ENCODE peak calls at places on chromosome 1, in ten cellular contexts. One of them, this sample, is unnamed.

GRCh38 chr1:55064071-55064581 is 24.8 kb downstream of the PCSK9 start:
- DNase-seq in A549: no peak
- DNase-seq in ascending aorta: no peak
- DNase-seq in right cardiac atrium: peak
- DNase-seq in AG04450: no peak
- DNase-seq in CD8-positive, alpha-beta memory T cell: no peak
- DNase-seq in effector memory CD4-positive, alpha-beta T cell: no peak
- DNase-seq in stomach: no peak
- DNase-seq in fibroblast of mammary gland: no peak
- DNase-seq in AG10803: peak
- DNase-seq in this sample: no peak

GRCh38 chr1:24704411-24705259 is 40.6 kb upstream of the CLIC4 start:
- DNase-seq in ascending aorta: no peak
- DNase-seq in A549: peak
- DNase-seq in fibroblast of mammary gland: peak
- DNase-seq in AG04450: no peak
- DNase-seq in effector memory CD4-positive, alpha-beta T cell: no peak
- DNase-seq in CD8-positive, alpha-beta memory T cell: no peak
- DNase-seq in AG10803: peak
- DNase-seq in right cardiac atrium: peak
- DNase-seq in stomach: no peak
- DNase-seq in this sample: no peak

GRCh38 chr1:173113015-173113741 is 62.4 kb upstream of the TNFSF18 start:
- DNase-seq in effector memory CD4-positive, alpha-beta T cell: no peak
- DNase-seq in AG04450: no peak
- DNase-seq in right cardiac atrium: no peak
- DNase-seq in CD8-positive, alpha-beta memory T cell: no peak
- DNase-seq in A549: no peak
- DNase-seq in stomach: no peak
- DNase-seq in fibroblast of mammary gland: peak
- DNase-seq in AG10803: no peak
- DNase-seq in ascending aorta: no peak
- DNase-seq in this sample: no peak

GRCh38 chr1:100353988-100354387 is 1.7 kb downstream of the CDC14A start:
- DNase-seq in effector memory CD4-positive, alpha-beta T cell: no peak
- DNase-seq in fibroblast of mammary gland: peak
- DNase-seq in CD8-positive, alpha-beta memory T cell: no peak
- DNase-seq in AG04450: no peak
- DNase-seq in ascending aorta: no peak
- DNase-seq in AG10803: peak
- DNase-seq in right cardiac atrium: no peak
- DNase-seq in stomach: no peak
- DNase-seq in A549: peak
- DNase-seq in this sample: no peak

GRCh38 chr1:62286778-62287224 is 32.4 kb downstream of the KANK4 start:
- DNase-seq in right cardiac atrium: no peak
- DNase-seq in ascending aorta: no peak
- DNase-seq in CD8-positive, alpha-beta memory T cell: no peak
- DNase-seq in AG04450: no peak
- DNase-seq in stomach: no peak
- DNase-seq in A549: no peak
- DNase-seq in AG10803: no peak
- DNase-seq in fibroblast of mammary gland: no peak
- DNase-seq in effector memory CD4-positive, alpha-beta T cell: no peak
- DNase-seq in this sample: no peak

GRCh38 chr1:189597083-189597482 is 880.6 kb downstream of the BRINP3 start:
- DNase-seq in AG04450: no peak
- DNase-seq in A549: no peak
- DNase-seq in effector memory CD4-positive, alpha-beta T cell: no peak
- DNase-seq in right cardiac atrium: no peak
- DNase-seq in fibroblast of mammary gland: no peak
- DNase-seq in stomach: peak
- DNase-seq in AG10803: no peak
- DNase-seq in ascending aorta: no peak
- DNase-seq in CD8-positive, alpha-beta memory T cell: no peak
- DNase-seq in this sample: no peak

GRCh38 chr1:10754571-10755329 is 41.7 kb downstream of the CASZ1 start:
- DNase-seq in A549: no peak
- DNase-seq in stomach: no peak
- DNase-seq in CD8-positive, alpha-beta memory T cell: no peak
- DNase-seq in right cardiac atrium: peak
- DNase-seq in fibroblast of mammary gland: no peak
- DNase-seq in effector memory CD4-positive, alpha-beta T cell: no peak
- DNase-seq in ascending aorta: no peak
- DNase-seq in AG04450: no peak
- DNase-seq in AG10803: peak
- DNase-seq in this sample: no peak

GRCh38 chr1:155026588-155026987 is 7.0 kb downstream of the DCST2 start:
- DNase-seq in right cardiac atrium: peak
- DNase-seq in fibroblast of mammary gland: peak
- DNase-seq in CD8-positive, alpha-beta memory T cell: no peak
- DNase-seq in ascending aorta: no peak
- DNase-seq in A549: no peak
- DNase-seq in effector memory CD4-positive, alpha-beta T cell: no peak
- DNase-seq in stomach: no peak
- DNase-seq in AG04450: no peak
- DNase-seq in AG10803: no peak
- DNase-seq in this sample: no peak

DNA sequence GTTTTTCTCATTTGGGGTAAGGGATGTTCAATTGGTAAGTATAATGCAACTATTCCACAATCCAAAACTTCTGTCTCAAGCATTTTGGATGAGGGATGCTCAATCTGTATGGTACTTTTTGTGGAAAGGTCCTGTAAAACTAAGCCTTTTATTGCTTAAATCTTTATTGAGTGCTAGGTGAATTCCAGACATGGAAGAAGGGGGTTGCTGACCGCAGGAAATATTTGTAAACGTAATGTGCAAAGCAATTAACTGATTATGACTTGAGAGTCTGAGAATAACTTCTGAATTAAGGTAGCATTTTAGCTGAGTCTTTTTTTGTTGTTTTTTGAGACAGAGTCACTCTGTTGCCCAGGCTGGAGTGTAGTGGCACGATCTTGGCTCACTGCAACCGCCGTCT is 3.1 kb downstream of the AKIRIN1 start:
- DNase-seq in AG04450: no peak
- DNase-seq in stomach: no peak
- DNase-seq in right cardiac atrium: no peak
- DNase-seq in ascending aorta: no peak
- DNase-seq in CD8-positive, alpha-beta memory T cell: no peak
- DNase-seq in AG10803: no peak
- DNase-seq in fibroblast of mammary gland: no peak
- DNase-seq in A549: no peak
- DNase-seq in effector memory CD4-positive, alpha-beta T cell: no peak
- DNase-seq in this sample: peak
- H3K4me3 ChIP-seq in AG04450: no peak
- H3K4me3 ChIP-seq in stomach: no peak
- H3K4me3 ChIP-seq in right cardiac atrium: no peak
- H3K4me3 ChIP-seq in ascending aorta: no peak
- H3K4me3 ChIP-seq in CD8-positive, alpha-beta memory T cell: no peak
- H3K4me3 ChIP-seq in AG10803: no peak
- H3K4me3 ChIP-seq in fibroblast of mammary gland: no peak
- H3K4me3 ChIP-seq in A549: no peak
- H3K4me3 ChIP-seq in effector memory CD4-positive, alpha-beta T cell: no peak
- H3K4me3 ChIP-seq in this sample: no peak

GRCh38 chr1:38044224-38045215 is 2.1 kb downstream of the POU3F1 start:
- DNase-seq in AG04450: no peak
- DNase-seq in CD8-positive, alpha-beta memory T cell: no peak
- DNase-seq in effector memory CD4-positive, alpha-beta T cell: no peak
- DNase-seq in right cardiac atrium: no peak
- DNase-seq in AG10803: no peak
- DNase-seq in A549: no peak
- DNase-seq in stomach: no peak
- DNase-seq in fibroblast of mammary gland: no peak
- DNase-seq in ascending aorta: no peak
- DNase-seq in this sample: no peak

GRCh38 chr1:38038836-38039235 is 7.8 kb downstream of the POU3F1 start:
- DNase-seq in fibroblast of mammary gland: peak
- DNase-seq in right cardiac atrium: no peak
- DNase-seq in effector memory CD4-positive, alpha-beta T cell: no peak
- DNase-seq in A549: no peak
- DNase-seq in stomach: no peak
- DNase-seq in ascending aorta: no peak
- DNase-seq in AG04450: no peak
- DNase-seq in CD8-positive, alpha-beta memory T cell: no peak
- DNase-seq in AG10803: peak
- DNase-seq in this sample: no peak

GRCh38 chr1:38039386-38039933 is 7.1 kb downstream of the POU3F1 start:
- DNase-seq in effector memory CD4-positive, alpha-beta T cell: no peak
- DNase-seq in CD8-positive, alpha-beta memory T cell: no peak
- DNase-seq in fibroblast of mammary gland: no peak
- DNase-seq in right cardiac atrium: no peak
- DNase-seq in ascending aorta: no peak
- DNase-seq in AG04450: no peak
- DNase-seq in stomach: no peak
- DNase-seq in A549: no peak
- DNase-seq in AG10803: no peak
- DNase-seq in this sample: no peak

GRCh38 chr1:38043036-38043747 is 3.4 kb downstream of the POU3F1 start:
- DNase-seq in stomach: no peak
- DNase-seq in AG10803: no peak
- DNase-seq in right cardiac atrium: no peak
- DNase-seq in AG04450: no peak
- DNase-seq in A549: no peak
- DNase-seq in fibroblast of mammary gland: no peak
- DNase-seq in effector memory CD4-positive, alpha-beta T cell: no peak
- DNase-seq in CD8-positive, alpha-beta memory T cell: no peak
- DNase-seq in ascending aorta: no peak
- DNase-seq in this sample: no peak

DNA sequence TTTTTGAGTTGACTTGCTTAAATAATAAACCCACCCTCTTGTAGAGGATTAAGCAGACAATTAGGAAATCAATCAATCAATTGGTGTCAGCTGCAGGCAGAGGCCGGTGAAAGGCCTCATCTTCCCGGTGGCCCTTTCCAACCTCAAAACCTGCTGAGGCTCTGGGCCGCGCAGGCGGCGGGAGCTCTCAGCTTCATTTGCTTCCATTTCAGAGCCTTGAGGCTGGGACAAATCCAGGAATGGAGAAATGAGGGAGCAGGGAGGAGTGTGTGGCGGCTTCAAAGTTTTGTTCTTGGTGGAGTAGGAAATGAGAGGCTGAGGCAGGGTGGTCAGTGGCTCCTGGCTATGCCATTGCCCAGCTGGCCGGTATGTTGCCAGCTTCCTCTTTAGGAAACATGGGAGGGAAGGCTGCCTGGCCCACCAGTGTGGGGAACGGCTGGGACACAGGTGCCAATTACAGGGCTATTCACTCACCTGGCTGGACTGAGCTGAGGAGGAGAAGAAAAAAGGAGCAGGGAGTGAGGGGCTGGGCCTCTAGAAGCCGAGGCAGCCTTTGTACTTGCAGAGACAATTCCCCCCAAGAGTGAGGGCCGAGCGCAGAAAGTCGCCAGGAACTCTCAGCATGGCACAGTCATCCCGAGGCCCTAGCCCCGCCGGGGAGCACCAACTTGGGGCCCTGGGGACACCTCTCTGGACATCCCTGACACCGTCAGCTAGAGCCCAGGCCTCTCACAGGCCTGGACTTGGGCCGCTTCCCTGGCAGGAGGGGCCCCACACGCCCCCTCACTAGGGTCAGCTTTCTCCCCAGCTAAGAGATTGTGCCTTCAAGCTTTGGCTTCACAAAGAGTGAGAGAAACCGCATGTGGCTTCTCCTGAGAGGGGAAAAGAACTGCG is 4.4 kb downstream of the POU3F1 start:
- DNase-seq in AG10803: no peak
- DNase-seq in CD8-positive, alpha-beta memory T cell: no peak
- DNase-seq in stomach: no peak
- DNase-seq in effector memory CD4-positive, alpha-beta T cell: no peak
- DNase-seq in A549: no peak
- DNase-seq in right cardiac atrium: no peak
- DNase-seq in fibroblast of mammary gland: no peak
- DNase-seq in AG04450: no peak
- DNase-seq in ascending aorta: no peak
- DNase-seq in this sample: no peak
- H3K4me3 ChIP-seq in AG10803: no peak
- H3K4me3 ChIP-seq in CD8-positive, alpha-beta memory T cell: no peak
- H3K4me3 ChIP-seq in stomach: no peak
- H3K4me3 ChIP-seq in effector memory CD4-positive, alpha-beta T cell: no peak
- H3K4me3 ChIP-seq in A549: no peak
- H3K4me3 ChIP-seq in right cardiac atrium: no peak
- H3K4me3 ChIP-seq in fibroblast of mammary gland: no peak
- H3K4me3 ChIP-seq in AG04450: no peak
- H3K4me3 ChIP-seq in ascending aorta: no peak
- H3K4me3 ChIP-seq in this sample: no peak

GRCh38 chr1:203325004-203325417 is 19.7 kb downstream of the BTG2 start:
- DNase-seq in A549: no peak
- DNase-seq in stomach: no peak
- DNase-seq in CD8-positive, alpha-beta memory T cell: peak
- DNase-seq in fibroblast of mammary gland: no peak
- DNase-seq in AG04450: no peak
- DNase-seq in right cardiac atrium: no peak
- DNase-seq in effector memory CD4-positive, alpha-beta T cell: peak
- DNase-seq in AG10803: no peak
- DNase-seq in ascending aorta: no peak
- DNase-seq in this sample: no peak
- H3K4me3 ChIP-seq in A549: no peak
- H3K4me3 ChIP-seq in stomach: no peak
- H3K4me3 ChIP-seq in CD8-positive, alpha-beta memory T cell: peak
- H3K4me3 ChIP-seq in fibroblast of mammary gland: no peak
- H3K4me3 ChIP-seq in AG04450: no peak
- H3K4me3 ChIP-seq in right cardiac atrium: no peak
- H3K4me3 ChIP-seq in effector memory CD4-positive, alpha-beta T cell: peak
- H3K4me3 ChIP-seq in AG10803: no peak
- H3K4me3 ChIP-seq in ascending aorta: no peak
- H3K4me3 ChIP-seq in this sample: no peak

GRCh38 chr1:29240400-29240837 is 4.1 kb downstream of the PTPRU start:
- DNase-seq in stomach: no peak
- DNase-seq in A549: no peak
- DNase-seq in ascending aorta: no peak
- DNase-seq in CD8-positive, alpha-beta memory T cell: no peak
- DNase-seq in fibroblast of mammary gland: no peak
- DNase-seq in AG04450: no peak
- DNase-seq in effector memory CD4-positive, alpha-beta T cell: no peak
- DNase-seq in AG10803: peak
- DNase-seq in right cardiac atrium: no peak
- DNase-seq in this sample: no peak

GRCh38 chr1:29238601-29238964 is 2.3 kb downstream of the PTPRU start:
- DNase-seq in A549: no peak
- DNase-seq in right cardiac atrium: no peak
- DNase-seq in fibroblast of mammary gland: no peak
- DNase-seq in ascending aorta: no peak
- DNase-seq in effector memory CD4-positive, alpha-beta T cell: no peak
- DNase-seq in stomach: no peak
- DNase-seq in AG04450: no peak
- DNase-seq in CD8-positive, alpha-beta memory T cell: no peak
- DNase-seq in AG10803: no peak
- DNase-seq in this sample: no peak

GRCh38 chr1:29237906-29238600 is 1.7 kb downstream of the PTPRU start:
- DNase-seq in AG04450: no peak
- DNase-seq in ascending aorta: no peak
- DNase-seq in stomach: peak
- DNase-seq in right cardiac atrium: peak
- DNase-seq in A549: no peak
- DNase-seq in CD8-positive, alpha-beta memory T cell: no peak
- DNase-seq in effector memory CD4-positive, alpha-beta T cell: no peak
- DNase-seq in fibroblast of mammary gland: no peak
- DNase-seq in AG10803: peak
- DNase-seq in this sample: no peak

GRCh38 chr1:29240986-29241385 is 4.7 kb downstream of the PTPRU start:
- DNase-seq in stomach: no peak
- DNase-seq in effector memory CD4-positive, alpha-beta T cell: no peak
- DNase-seq in AG04450: no peak
- DNase-seq in right cardiac atrium: no peak
- DNase-seq in A549: no peak
- DNase-seq in ascending aorta: no peak
- DNase-seq in fibroblast of mammary gland: no peak
- DNase-seq in AG10803: no peak
- DNase-seq in CD8-positive, alpha-beta memory T cell: no peak
- DNase-seq in this sample: no peak

GRCh38 chr1:29239142-29239541 is 2.8 kb downstream of the PTPRU start:
- DNase-seq in CD8-positive, alpha-beta memory T cell: no peak
- DNase-seq in A549: no peak
- DNase-seq in effector memory CD4-positive, alpha-beta T cell: no peak
- DNase-seq in AG04450: no peak
- DNase-seq in fibroblast of mammary gland: no peak
- DNase-seq in right cardiac atrium: no peak
- DNase-seq in ascending aorta: no peak
- DNase-seq in stomach: no peak
- DNase-seq in AG10803: peak
- DNase-seq in this sample: peak
- H3K4me3 ChIP-seq in CD8-positive, alpha-beta memory T cell: no peak
- H3K4me3 ChIP-seq in A549: no peak
- H3K4me3 ChIP-seq in effector memory CD4-positive, alpha-beta T cell: no peak
- H3K4me3 ChIP-seq in AG04450: no peak
- H3K4me3 ChIP-seq in fibroblast of mammary gland: no peak
- H3K4me3 ChIP-seq in right cardiac atrium: no peak
- H3K4me3 ChIP-seq in ascending aorta: peak
- H3K4me3 ChIP-seq in stomach: no peak
- H3K4me3 ChIP-seq in AG10803: no peak
- H3K4me3 ChIP-seq in this sample: no peak

This sample was measured in BJ.